ENCODE peak calls at places on chromosomes 16 and 17, in five cellular contexts. Y is GM23248, S is WTC11, F is LoVo, A is germinal center. O is an unnamed sample.

GRCh38 chr17:60959696-60960095 is 282.0 kb downstream of the BCAS3 start:
- DNase-seq in Y (no peak), S (no peak), F (no peak), A (no peak), O (no peak)

GRCh38 chr16:84511821-84512220 is 7.4 kb upstream of the MEAK7 start:
- DNase-seq in Y (no peak), S (no peak), F (no peak), A (no peak), O (no peak)

GRCh38 chr16:66267287-66268137 is 99.0 kb upstream of the CDH5 start:
- DNase-seq in Y (no peak), S (no peak), F (no peak), A (no peak), O (no peak)

GRCh38 chr16:14071576-14072271 is 605 bp downstream of the MRTFB start:
- DNase-seq in Y (peak; percentile 25), S (no peak), F (no peak), A (no peak), O (peak; percentile 5)

GRCh38 chr17:16912021-16912962 is 59.6 kb downstream of the TNFRSF13B start:
- DNase-seq in Y (no peak), S (peak; percentile 4), F (no peak), A (no peak), O (no peak)

GRCh38 chr16:64122177-64122576 is 999.7 kb downstream of the CDH11 start:
- DNase-seq in Y (no peak), S (no peak), F (no peak), A (no peak), O (peak; percentile 17)

GRCh38 chr16:49682577-49683165 is 173.2 kb downstream of the ZNF423 start:
- DNase-seq in Y (no peak), S (no peak), F (no peak), A (no peak), O (no peak)

GRCh38 chr17:29571883-29572681 is 3.6 kb downstream of the TP53I13 start:
- DNase-seq in Y (peak; percentile 56), S (peak; percentile 26), F (no peak), A (no peak), O (no peak)

GRCh38 chr17:6508519-6509294 is 47.6 kb downstream of the PITPNM3 start:
- DNase-seq in Y (no peak), S (no peak), F (no peak), A (no peak), O (no peak)

GRCh38 chr16:85534536-85535351 is 78.4 kb upstream of the GSE1 start:
- DNase-seq in Y (no peak), S (no peak), F (no peak), A (no peak), O (no peak)

GRCh38 chr16:3673676-3674377 is 19.3 kb downstream of the DNASE1 start:
- DNase-seq in Y (no peak), S (no peak), F (no peak), A (no peak), O (no peak)

GRCh38 chr17:39704821-39705551 is 5.1 kb downstream of the ERBB2 start:
- DNase-seq in Y (peak; percentile 51), S (peak; percentile 38), F (no peak), A (no peak), O (no peak)

GRCh38 chr16:66878067-66878466 is 2.2 kb upstream of the PDP2 start:
- DNase-seq in Y (peak; percentile 46), S (no peak), F (no peak), A (no peak), O (peak; percentile 98)

GRCh38 chr17:3710951-3711383 is 12.7 kb upstream of the HASPIN start:
- DNase-seq in Y (peak; percentile 43), S (no peak), F (no peak), A (peak; percentile 87), O (peak; percentile 82)

GRCh38 chr16:68347605-68348004 is 36.8 kb downstream of the PRMT7 start:
- DNase-seq in Y (no peak), S (no peak), F (no peak), A (no peak), O (no peak)

GRCh38 chr16:87550510-87550961 is 51.8 kb upstream of the JPH3 start:
- DNase-seq in Y (peak; percentile 41), S (peak; percentile 79), F (peak; percentile 38), A (peak; percentile 71), O (peak; percentile 44)

GRCh38 chr17:43171761-43172487 is 910 bp downstream of the NBR1 start:
- DNase-seq in Y (peak; percentile 94), S (no peak), F (peak; percentile 86), A (peak; percentile 9), O (peak; percentile 67)

GRCh38 chr16:85935957-85936760 is 37.2 kb downstream of the IRF8 start:
- DNase-seq in Y (no peak), S (no peak), F (no peak), A (peak; percentile 79), O (peak; percentile 72)

GRCh38 chr17:77497578-77497934 is 356.8 kb downstream of the SEC14L1 start:
- DNase-seq in Y (no peak), S (no peak), F (no peak), A (no peak), O (no peak)

GRCh38 chr16:90047714-90048346 is 28.6 kb upstream of the DBNDD1 start:
- DNase-seq in Y (peak; percentile 21), S (peak; percentile 44), F (no peak), A (no peak), O (no peak)

GRCh38 chr16:80158766-80159165 is 382.0 kb upstream of the DYNLRB2 start:
- DNase-seq in Y (peak; percentile 91), S (no peak), F (no peak), A (no peak), O (no peak)

GRCh38 chr16:86676216-86676800 is 98.0 kb downstream of the FOXL1 start:
- DNase-seq in Y (peak; percentile 92), S (no peak), F (peak; percentile 62), A (no peak), O (no peak)

GRCh38 chr17:71689782-71690181 is 431.0 kb upstream of the SOX9 start:
- DNase-seq in Y (no peak), S (no peak), F (no peak), A (no peak), O (no peak)

GRCh38 chr17:2004435-2004952 is 20.6 kb downstream of the RTN4RL1 start:
- DNase-seq in Y (no peak), S (no peak), F (no peak), A (no peak), O (no peak)

GRCh38 chr16:78311831-78312230 is 212.4 kb downstream of the WWOX start:
- DNase-seq in Y (no peak), S (no peak), F (no peak), A (no peak), O (no peak)

GRCh38 chr16:766820-767640 is 6.5 kb downstream of the MSLN start:
- DNase-seq in Y (peak; percentile 28), S (no peak), F (no peak), A (no peak), O (no peak)

GRCh38 chr16:19583665-19584300 is 28.3 kb downstream of the VPS35L start:
- DNase-seq in Y (peak; percentile 77), S (peak; percentile 33), F (peak; percentile 58), A (peak; percentile 19), O (peak; percentile 71)

GRCh38 chr16:56269824-56270684 is 78.8 kb downstream of the GNAO1 start:
- DNase-seq in Y (peak; percentile 67), S (peak; percentile 37), F (no peak), A (no peak), O (no peak)

GRCh38 chr16:84509032-84509950 is 4.8 kb upstream of the MEAK7 start:
- DNase-seq in Y (no peak), S (peak; percentile 11), F (no peak), A (no peak), O (no peak)

GRCh38 chr16:81035398-81035974 is at the start of gene ATMIN:
- DNase-seq in Y (peak; percentile 96), S (peak; percentile 90), F (peak; percentile 90), A (peak; percentile 96), O (peak; percentile 91)

GRCh38 chr16:19520861-19521331 is 1.0 kb downstream of the GDE1 start:
- DNase-seq in Y (peak; percentile 47), S (no peak), F (peak; percentile 66), A (peak; percentile 4), O (peak; percentile 61)

GRCh38 chr16:49089533-49089932 is 192.1 kb downstream of the CBLN1 start:
- DNase-seq in Y (no peak), S (no peak), F (no peak), A (no peak), O (no peak)

GRCh38 chr17:32191306-32191705 is 49.0 kb downstream of the RHOT1 start:
- DNase-seq in Y (peak; percentile 73), S (no peak), F (no peak), A (no peak), O (no peak)

GRCh38 chr17:45749831-45750335 is 34.2 kb upstream of the CRHR1 start:
- DNase-seq in Y (no peak), S (no peak), F (no peak), A (no peak), O (no peak)

O was measured in RPMI8226.